ENCODE peak calls at places on chromosomes 6 and 20, in four cellular contexts. Z is trophoblast cell, U is IMR-90, A is H1. T is an unnamed sample.

GRCh38 chr6:146905313-146905712 is 298.9 kb upstream of the STXBP5 start:
- DNase-seq in Z (peak), U (peak), A (no peak), T (no peak)

GRCh38 chr6:42451595-42452170 is at the start of gene TRERF1:
- DNase-seq in Z (no peak), U (peak), A (peak), T (peak)

GRCh38 chr20:16479666-16480065 is 93.6 kb downstream of the KIF16B start:
- DNase-seq in Z (peak), U (peak), A (no peak), T (no peak)

GRCh38 chr6:31815025-31815838 is at the start of the genes HSPA1A and HSPA1L:
- DNase-seq in Z (peak), U (peak), A (peak), T (peak)

GRCh38 chr6:26156105-26156849 is 69.0 kb downstream of the HFE start:
- DNase-seq in Z (peak), U (peak), A (peak), T (peak)

GRCh38 chr6:119742188-119742803 is 392.7 kb upstream of the MAN1A1 start:
- DNase-seq in Z (peak), U (peak), A (peak), T (peak)

GRCh38 chr6:84086545-84087429 is 53.2 kb downstream of the MRAP2 start:
- DNase-seq in Z (no peak), U (no peak), A (no peak), T (no peak)

GRCh38 chr6:165725201-165725600 is 62.2 kb upstream of the PDE10A start:
- DNase-seq in Z (no peak), U (no peak), A (no peak), T (peak)

GRCh38 chr20:45848421-45848820 is 8.8 kb downstream of the ACOT8 start:
- DNase-seq in Z (no peak), U (no peak), A (no peak), T (no peak)

GRCh38 chr6:165884813-165885765 is 222.0 kb upstream of the PDE10A start:
- DNase-seq in Z (peak), U (peak), A (peak), T (peak)

GRCh38 chr6:143097224-143097795 is 36.6 kb downstream of the AIG1 start:
- DNase-seq in Z (no peak), U (peak), A (no peak), T (no peak)

GRCh38 chr20:50817776-50818172 is 22.9 kb downstream of the BCAS4 start:
- DNase-seq in Z (no peak), U (no peak), A (no peak), T (no peak)

GRCh38 chr6:3526962-3527796 is 70.3 kb upstream of the SLC22A23 start:
- DNase-seq in Z (peak), U (peak), A (no peak), T (peak)

GRCh38 chr20:62361799-62362589 is 5.1 kb downstream of the LAMA5 start:
- DNase-seq in Z (peak), U (no peak), A (peak), T (peak)

GRCh38 chr20:62364911-62365736 is 2.0 kb downstream of the LAMA5 start:
- DNase-seq in Z (peak), U (no peak), A (peak), T (peak)

GRCh38 chr20:62362590-62362940 is 4.5 kb downstream of the LAMA5 start:
- DNase-seq in Z (no peak), U (no peak), A (no peak), T (peak)

GRCh38 chr20:62363920-62364851 is 2.9 kb downstream of the LAMA5 start:
- DNase-seq in Z (peak), U (no peak), A (peak), T (peak)

GRCh38 chr20:62362991-62363919 is 3.9 kb downstream of the LAMA5 start:
- DNase-seq in Z (no peak), U (no peak), A (peak), T (peak)
- H4K91ac ChIP-seq in Z (no peak), U (no peak), A (peak), T (peak)

GRCh38 chr20:63260521-63260920 is 6.3 kb upstream of the NKAIN4 start:
- DNase-seq in Z (no peak), U (no peak), A (no peak), T (no peak)

GRCh38 chr20:63259734-63260460 is 5.6 kb upstream of the NKAIN4 start:
- DNase-seq in Z (no peak), U (no peak), A (no peak), T (no peak)

GRCh38 chr20:63264002-63264401 is 8.6 kb upstream of the ARFGAP1 start:
- DNase-seq in Z (no peak), U (no peak), A (no peak), T (no peak)

GRCh38 chr20:63260943-63261807 is 6.9 kb upstream of the NKAIN4 start:
- DNase-seq in Z (no peak), U (no peak), A (no peak), T (no peak)

GRCh38 chr20:63261808-63262528 is 7.7 kb upstream of the NKAIN4 start:
- DNase-seq in Z (no peak), U (no peak), A (no peak), T (no peak)
- H3K18ac ChIP-seq in Z (no peak), U (no peak), A (no peak), T (no peak)

GRCh38 chr6:46175976-46176375 is 5.2 kb upstream of the ENPP5 start:
- DNase-seq in Z (no peak), U (no peak), A (no peak), T (no peak)

GRCh38 chr6:46175446-46175845 is 4.7 kb upstream of the ENPP5 start:
- DNase-seq in Z (no peak), U (no peak), A (no peak), T (no peak)

GRCh38 chr6:46172176-46172575 is 1.4 kb upstream of the ENPP5 start:
- DNase-seq in Z (no peak), U (no peak), A (no peak), T (no peak)

GRCh38 chr6:46174904-46175303 is 4.1 kb upstream of the ENPP5 start:
- DNase-seq in Z (no peak), U (no peak), A (no peak), T (no peak)

DNA sequence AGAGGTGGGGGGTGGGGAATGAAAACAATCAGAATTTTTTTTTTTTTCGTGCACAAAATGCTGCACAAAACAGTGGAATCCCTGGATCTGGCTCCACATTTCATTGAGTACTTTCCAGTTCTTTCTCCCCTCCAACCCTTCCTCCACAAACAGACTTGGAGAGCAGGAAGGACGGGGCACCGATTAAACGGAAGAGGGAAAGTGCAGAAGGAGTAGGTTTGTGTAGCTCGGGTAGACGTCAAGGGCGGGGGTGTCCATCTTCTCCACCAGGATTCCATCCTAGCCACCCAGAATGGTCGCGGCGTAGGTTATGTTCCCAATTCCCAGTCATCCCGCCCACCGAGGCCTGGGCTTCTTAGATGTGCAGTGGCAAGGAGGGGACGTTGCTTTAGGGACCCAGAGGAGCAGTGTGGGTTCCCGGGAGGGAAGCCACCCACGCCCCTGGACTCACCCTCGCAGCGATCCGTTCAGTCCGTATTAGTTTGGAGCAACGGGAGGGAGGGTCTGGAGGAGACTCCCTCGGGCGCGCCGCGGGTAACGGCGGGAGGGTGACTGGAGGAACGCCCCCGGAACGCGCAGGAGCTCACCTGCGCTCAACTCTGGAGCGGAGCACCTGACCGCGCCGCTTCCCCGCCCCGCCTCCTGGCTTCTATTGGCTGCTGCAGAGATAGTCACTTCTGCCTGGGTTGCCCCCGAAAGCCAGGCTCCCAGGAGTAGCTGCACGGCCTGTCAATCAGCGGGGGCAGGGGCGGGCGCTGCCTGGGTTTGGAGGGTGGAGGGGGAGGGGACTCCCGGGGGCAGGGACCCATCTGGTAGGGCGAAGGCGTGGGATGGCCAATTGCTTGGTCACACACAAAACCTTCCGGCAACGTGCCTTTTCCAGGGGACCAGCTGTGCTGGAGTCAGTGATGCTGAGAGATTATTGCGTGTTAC is at the start of gene ENPP5:
- DNase-seq in Z (peak), U (no peak), A (peak), T (peak)
- H3K23ac ChIP-seq in Z (no peak), U (no peak), A (no peak), T (no peak)

GRCh38 chr6:105849741-105850140 is 236.4 kb upstream of the PRDM1 start:
- DNase-seq in Z (no peak), U (peak), A (no peak), T (no peak)
- H4K91ac ChIP-seq in Z (no peak), U (no peak), A (no peak), T (no peak)

DNA sequence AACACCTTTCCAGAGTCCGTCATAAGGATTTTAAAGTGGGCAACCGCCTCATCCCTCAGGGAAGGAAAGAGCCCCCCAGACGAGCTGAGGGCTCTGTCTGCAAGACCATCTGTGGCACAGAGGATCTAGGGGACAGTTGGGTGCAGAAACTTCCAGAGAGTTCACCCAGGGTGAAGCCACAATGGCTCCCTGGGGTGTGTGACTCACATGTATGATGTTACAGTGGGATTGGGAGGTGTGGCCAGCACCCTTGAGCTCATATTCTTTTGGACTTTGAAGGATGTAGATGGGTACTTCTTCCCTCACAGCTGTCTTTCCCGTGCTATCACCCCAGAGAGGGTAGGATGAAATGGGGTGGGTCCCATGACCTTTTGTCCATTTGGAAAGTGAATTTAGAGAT is 95.5 kb downstream of the NCR2 start:
- DNase-seq in Z (no peak), U (peak), A (no peak), T (no peak)
- H3K18ac ChIP-seq in Z (no peak), U (no peak), A (no peak), T (no peak)